ENCODE peak calls at places on chromosomes 16 and 17, in eight cellular contexts. G, L, B, F, K, Z, N and R are unnamed samples.

GRCh38 chr17:66975614-66976378 is 11.3 kb downstream of the CACNG4 start:
- DNase-seq in G (no peak), L (no peak), B (no peak), F (no peak), K (no peak), Z (peak), N (no peak), R (no peak)

GRCh38 chr17:80899402-80900268 is 92.0 kb upstream of the CHMP6 start:
- DNase-seq in G (peak), L (no peak), B (peak), F (no peak), K (peak), Z (peak), N (no peak), R (no peak)

GRCh38 chr16:71499775-71500364 is 10.7 kb upstream of the ZNF19 start:
- DNase-seq in G (peak), L (peak), B (peak), F (peak), K (peak), Z (no peak), N (no peak), R (no peak)

GRCh38 chr17:7798839-7799238 is 35.2 kb upstream of the KDM6B start:
- DNase-seq in G (no peak), L (no peak), B (no peak), F (no peak), K (no peak), Z (no peak), N (no peak), R (no peak)

GRCh38 chr17:81927145-81927652 is 336 bp downstream of the MAFG start:
- DNase-seq in G (no peak), L (no peak), B (no peak), F (no peak), K (no peak), Z (no peak), N (peak), R (no peak)

GRCh38 chr17:8029121-8029520 is 9.7 kb upstream of the ALOX15B start:
- DNase-seq in G (no peak), L (no peak), B (no peak), F (no peak), K (no peak), Z (no peak), N (no peak), R (no peak)

GRCh38 chr16:67708368-67708771 is 10.7 kb downstream of the GFOD2 start:
- DNase-seq in G (no peak), L (no peak), B (no peak), F (no peak), K (no peak), Z (no peak), N (no peak), R (no peak)

GRCh38 chr16:85413713-85414663 is 199.1 kb upstream of the GSE1 start:
- DNase-seq in G (no peak), L (no peak), B (no peak), F (no peak), K (no peak), Z (no peak), N (no peak), R (peak)

GRCh38 chr17:72702136-72702735 is 390.3 kb downstream of the SLC39A11 start:
- DNase-seq in G (no peak), L (no peak), B (no peak), F (no peak), K (peak), Z (no peak), N (no peak), R (no peak)

GRCh38 chr17:36008998-36009665 is 7.8 kb upstream of the CCL15 start:
- DNase-seq in G (no peak), L (no peak), B (no peak), F (no peak), K (peak), Z (no peak), N (no peak), R (no peak)

DNA sequence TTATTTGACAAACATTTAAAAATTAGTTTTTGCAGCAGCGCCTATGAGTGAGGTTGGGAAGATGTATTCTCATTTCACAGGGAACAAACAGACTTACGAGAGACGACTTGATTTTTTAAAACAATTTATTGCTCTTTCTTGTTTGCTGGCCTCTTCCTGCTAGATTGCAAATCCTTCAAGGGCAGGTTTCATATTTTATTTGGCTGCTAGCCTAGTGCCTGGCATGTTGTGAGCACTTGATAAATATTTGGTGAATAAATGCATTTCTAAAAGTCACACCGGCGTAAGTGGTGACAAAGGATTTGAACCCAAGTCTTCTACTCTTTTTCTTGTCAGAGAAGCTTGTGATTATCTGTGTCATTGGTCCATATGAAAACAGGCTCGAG is 1.4 kb downstream of the WWP2 start:
- DNase-seq in G (no peak), L (no peak), B (peak), F (no peak), K (no peak), Z (no peak), N (no peak), R (no peak)
- H3K4me3 ChIP-seq in G (peak), L (no peak), B (no peak), F (peak), K (peak), Z (no peak), N (peak), R (no peak)

DNA sequence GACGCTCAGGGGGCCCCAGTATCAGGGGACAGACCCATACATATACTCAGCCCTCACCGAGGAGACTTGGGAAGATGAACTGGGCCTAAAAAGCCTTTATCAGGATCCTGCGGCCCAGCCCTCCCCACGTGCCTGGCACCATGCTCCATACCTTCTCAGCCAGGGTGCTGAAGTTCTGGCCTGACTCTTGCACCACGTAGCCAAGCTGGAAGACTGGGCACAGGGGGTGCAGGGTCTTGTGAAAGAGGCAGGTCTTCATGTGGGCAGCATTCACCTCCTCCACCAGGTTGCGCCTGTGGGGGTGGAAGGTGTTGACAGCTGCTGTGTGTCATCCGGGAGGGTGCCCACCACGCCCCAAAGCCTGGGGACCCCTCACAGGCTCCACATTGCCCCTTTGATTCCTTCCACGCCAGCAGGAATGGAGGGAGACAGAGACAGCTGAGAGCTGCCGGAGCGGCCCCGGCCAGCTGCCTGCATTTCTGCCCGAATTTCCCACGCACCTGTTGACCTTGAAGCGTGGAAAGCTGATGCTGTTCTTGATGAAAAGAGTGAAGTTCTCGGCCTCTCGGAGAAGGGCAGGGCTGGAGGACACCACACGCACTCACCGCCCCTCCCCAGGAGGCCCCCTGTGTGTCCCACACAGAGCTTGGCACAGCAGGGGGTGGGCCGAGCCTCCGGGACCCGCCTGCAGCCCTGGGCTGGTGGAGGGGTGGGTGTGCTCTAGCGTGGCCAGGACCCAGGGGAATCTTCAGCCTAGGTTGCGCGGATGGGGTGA is 10.4 kb upstream of the CAMKK1 start:
- DNase-seq in G (no peak), L (no peak), B (peak), F (no peak), K (no peak), Z (no peak), N (no peak), R (no peak)
- H3K4me3 ChIP-seq in G (no peak), L (no peak), B (peak), F (no peak), K (no peak), Z (no peak), N (no peak), R (no peak)

GRCh38 chr17:43951750-43952149 is 2.0 kb downstream of the PYY start:
- DNase-seq in G (no peak), L (no peak), B (no peak), F (no peak), K (no peak), Z (no peak), N (no peak), R (no peak)

GRCh38 chr17:43952351-43952723 is 1.4 kb downstream of the PYY start:
- DNase-seq in G (no peak), L (no peak), B (no peak), F (no peak), K (no peak), Z (no peak), N (no peak), R (no peak)

GRCh38 chr17:43950554-43950953 is 3.2 kb downstream of the PYY start:
- DNase-seq in G (no peak), L (no peak), B (no peak), F (no peak), K (no peak), Z (no peak), N (no peak), R (no peak)

GRCh38 chr17:43953746-43954145 is at the start of gene PYY:
- DNase-seq in G (no peak), L (no peak), B (no peak), F (no peak), K (no peak), Z (no peak), N (no peak), R (no peak)

GRCh38 chr17:43952724-43953666 is 745 bp downstream of the PYY start:
- DNase-seq in G (no peak), L (no peak), B (no peak), F (peak), K (no peak), Z (no peak), N (no peak), R (no peak)
- H3K4me3 ChIP-seq in G (no peak), L (no peak), B (no peak), F (no peak), K (no peak), Z (no peak), N (no peak), R (no peak)

GRCh38 chr16:49469930-49470451 is 96.4 kb downstream of the C16orf78 start:
- DNase-seq in G (no peak), L (no peak), B (no peak), F (no peak), K (no peak), Z (peak), N (peak), R (peak)
- H3K4me3 ChIP-seq in G (no peak), L (no peak), B (no peak), F (no peak), K (no peak), Z (no peak), N (no peak), R (no peak)

DNA sequence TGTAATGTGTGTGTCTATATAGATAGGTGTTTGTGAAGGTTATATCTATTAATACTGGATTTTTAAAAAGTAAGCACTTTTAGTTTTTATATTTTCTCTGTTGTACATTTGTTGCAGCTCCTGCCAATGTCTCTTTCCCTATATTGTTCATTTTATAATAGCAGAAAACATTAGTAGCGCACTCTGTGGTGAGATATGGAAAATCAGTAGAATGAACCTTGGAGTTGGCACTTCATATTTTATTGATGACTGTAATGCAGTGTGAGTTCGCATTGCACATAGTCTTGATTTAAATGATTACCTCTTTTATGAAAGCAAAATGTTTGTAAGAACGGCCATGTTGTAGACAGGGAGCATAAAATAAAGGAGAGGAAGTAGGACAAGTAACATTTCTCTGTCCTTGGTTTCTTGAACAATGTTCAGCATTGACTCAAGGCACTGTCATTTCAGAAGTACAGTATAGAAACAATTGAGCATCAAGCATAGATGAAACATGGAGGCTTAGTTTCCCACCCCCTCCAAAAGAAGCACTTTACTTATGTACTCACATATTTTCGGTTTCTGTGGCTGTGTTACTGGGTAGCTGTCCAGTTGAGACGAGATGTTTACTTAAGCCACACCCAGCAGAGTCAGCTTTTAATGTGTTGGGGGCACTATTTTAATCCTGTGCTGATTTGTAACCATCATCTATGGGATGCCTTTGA is 74.0 kb downstream of the TANC2 start:
- DNase-seq in G (no peak), L (no peak), B (no peak), F (no peak), K (peak), Z (no peak), N (no peak), R (no peak)
- H3K4me3 ChIP-seq in G (no peak), L (peak), B (no peak), F (no peak), K (no peak), Z (no peak), N (no peak), R (peak)

GRCh38 chr17:46817901-46818209 is 637 bp downstream of the WNT3 start:
- DNase-seq in G (no peak), L (no peak), B (no peak), F (no peak), K (no peak), Z (no peak), N (no peak), R (no peak)
- H3K4me3 ChIP-seq in G (no peak), L (no peak), B (no peak), F (peak), K (no peak), Z (no peak), N (no peak), R (no peak)